ENCODE peak calls at places on chromosomes 2 and 18, in ten cellular contexts. X is EH, N is neural progenitor cell, M is T-cell, E is mesothelial cell of epicardium, K is cerebellum, S is EL, R is NCI-H345, Y is T1000, G is NT2/D1. O is an unnamed sample.

GRCh38 chr18:67672142-67672541 is 155.6 kb upstream of the DSEL start:
- DNase-seq in X (peak), N (no peak), M (no peak), E (no peak), K (no peak), S (peak), R (no peak), Y (peak), G (no peak), O (no peak)

GRCh38 chr2:237754182-237754581 is 44.4 kb upstream of the RBM44 start:
- DNase-seq in X (peak), N (no peak), M (no peak), E (no peak), K (no peak), S (no peak), R (no peak), Y (no peak), G (no peak), O (no peak)

GRCh38 chr18:52339891-52340371 is at the start of gene DCC:
- DNase-seq in X (no peak), N (peak), M (no peak), E (peak), K (peak), S (no peak), R (peak), Y (peak), G (peak), O (no peak)

GRCh38 chr2:193584001-193584400 is 1389.3 kb upstream of the TMEFF2 start:
- DNase-seq in X (no peak), N (peak), M (no peak), E (no peak), K (no peak), S (no peak), R (no peak), Y (no peak), G (peak), O (no peak)

GRCh38 chr18:48460929-48461583 is 51.9 kb upstream of the ZBTB7C start:
- DNase-seq in X (peak), N (no peak), M (no peak), E (no peak), K (no peak), S (peak), R (no peak), Y (no peak), G (no peak), O (no peak)

GRCh38 chr2:46198931-46199330 is 98.3 kb upstream of the EPAS1 start:
- DNase-seq in X (no peak), N (no peak), M (no peak), E (no peak), K (no peak), S (no peak), R (no peak), Y (no peak), G (no peak), O (no peak)

GRCh38 chr2:120968307-120969015 is 232.8 kb downstream of the GLI2 start:
- DNase-seq in X (no peak), N (no peak), M (no peak), E (no peak), K (no peak), S (no peak), R (no peak), Y (no peak), G (no peak), O (no peak)

GRCh38 chr18:76621782-76622495 is 126.9 kb upstream of the ZNF516 start:
- DNase-seq in X (peak), N (no peak), M (no peak), E (no peak), K (no peak), S (peak), R (peak), Y (no peak), G (no peak), O (no peak)

GRCh38 chr2:19478441-19478840 is 120.0 kb upstream of the OSR1 start:
- DNase-seq in X (no peak), N (no peak), M (no peak), E (no peak), K (no peak), S (no peak), R (no peak), Y (no peak), G (no peak), O (no peak)

GRCh38 chr2:26164231-26164630 is 8.7 kb upstream of the GAREM2 start:
- DNase-seq in X (no peak), N (no peak), M (no peak), E (no peak), K (no peak), S (no peak), R (no peak), Y (no peak), G (no peak), O (no peak)

O was measured in immature natural killer cell.